ENCODE peak calls at places on chromosomes 2 and 18, in ten cellular contexts. B is nephron progenitor cell; A is fibroblast of gingiva; J is right cardiac atrium; X is activated CD4-positive, alpha-beta T cell treated with anti-CD3 and anti-CD28 coated beads, Interleukin-2, amount 50 U/mL, for 4 hours; F is left cardiac atrium; E is transverse colon; S is activated T-cell treated with anti-CD3 and anti-CD28 coated beads, Interleukin-2, amount 50 U/mL, for 72 hours; D is OCI-M1; P is activated T-helper 9 cell treated with anti-CD3 and anti-CD28 coated beads, Interleukin-2, amount 50 U/mL, for 16 hours. G is an unnamed sample.

GRCh38 chr2:216849987-216850386 is 9.9 kb downstream of the TNP1 start:
- DNase-seq in P (no peak), E (peak; percentile 10), X (no peak), A (no peak), J (peak; percentile 83), D (no peak), S (peak; percentile 52), F (peak; percentile 73), B (no peak), G (no peak)

GRCh38 chr2:191666733-191667132 is 11.2 kb upstream of the NABP1 start:
- DNase-seq in D (peak; percentile 79), S (no peak), A (no peak), X (no peak), F (no peak), P (no peak), B (no peak), E (no peak), J (no peak), G (no peak)

GRCh38 chr2:60861736-60862135 is 19.6 kb upstream of the REL start:
- DNase-seq in S (no peak), X (no peak), P (no peak), E (no peak), A (no peak), J (no peak), B (no peak), F (no peak), D (no peak), G (peak; percentile 42)

GRCh38 chr2:88950010-88950409 is 258.5 kb downstream of the RPIA start:
- DNase-seq in P (no peak), E (no peak), B (no peak), F (no peak), J (no peak), S (no peak), X (no peak), A (no peak), D (peak; percentile 15), G (no peak)

GRCh38 chr2:204738721-204739120 is 193.4 kb downstream of the PARD3B start:
- DNase-seq in F (no peak), P (no peak), X (no peak), S (no peak), D (no peak), A (peak; percentile 35), E (no peak), J (no peak), B (no peak), G (peak; percentile 66)

GRCh38 chr18:32548688-32549087 is 78.0 kb upstream of the GAREM1 start:
- DNase-seq in J (no peak), S (no peak), D (no peak), P (no peak), A (no peak), X (no peak), B (no peak), E (no peak), F (no peak), G (no peak)

GRCh38 chr2:85247591-85247990 is 80.2 kb downstream of the TGOLN2 start:
- DNase-seq in F (no peak), J (no peak), S (no peak), A (no peak), B (no peak), D (no peak), P (no peak), E (no peak), X (no peak), G (no peak)

GRCh38 chr2:221449406-221449805 is 122.7 kb downstream of the EPHA4 start:
- DNase-seq in P (no peak), B (no peak), S (no peak), A (no peak), X (no peak), J (no peak), E (no peak), D (no peak), F (no peak), G (no peak)

GRCh38 chr2:60540054-60540453 is 13.4 kb downstream of the BCL11A start:
- DNase-seq in J (no peak), S (no peak), P (no peak), E (no peak), X (no peak), D (no peak), F (no peak), B (no peak), A (no peak), G (no peak)

GRCh38 chr2:113080134-113080533 is 12.4 kb downstream of the IL1F10 start:
- DNase-seq in F (no peak), P (peak; percentile 8), A (no peak), S (peak; percentile 59), D (peak; percentile 77), J (no peak), E (peak; percentile 11), B (peak; percentile 70), X (peak; percentile 25), G (peak; percentile 28)

GRCh38 chr2:55809875-55810620 is 113.5 kb downstream of the EFEMP1 start:
- DNase-seq in B (no peak), A (peak; percentile 95), D (no peak), X (no peak), P (no peak), S (no peak), J (no peak), F (peak; percentile 37), E (no peak), G (no peak)

GRCh38 chr2:13009027-13009426 is 292.3 kb downstream of the TRIB2 start:
- DNase-seq in A (peak; percentile 30), X (no peak), P (no peak), E (no peak), F (no peak), B (no peak), S (no peak), D (no peak), J (no peak), G (peak; percentile 47)

GRCh38 chr18:77065221-77065981 is 67.2 kb downstream of the MBP start:
- DNase-seq in X (peak; percentile 49), J (no peak), P (peak; percentile 46), D (peak; percentile 95), A (peak; percentile 91), E (no peak), B (no peak), F (peak; percentile 65), S (peak; percentile 73), G (peak; percentile 91)

GRCh38 chr18:6370886-6371635 is 43.6 kb downstream of the L3MBTL4 start:
- DNase-seq in D (no peak), A (no peak), J (peak; percentile 62), B (no peak), E (peak; percentile 26), S (no peak), F (peak; percentile 36), X (no peak), P (no peak), G (no peak)

GRCh38 chr2:128501022-128501690 is 182.5 kb upstream of the HS6ST1 start:
- DNase-seq in P (no peak), A (no peak), E (no peak), X (no peak), S (no peak), B (no peak), J (no peak), D (no peak), F (no peak), G (no peak)

GRCh38 chr18:12411456-12411855 is 3.7 kb downstream of the PRELID3A start:
- DNase-seq in S (no peak), J (no peak), B (no peak), X (no peak), E (no peak), F (no peak), P (no peak), D (no peak), A (no peak), G (no peak)

GRCh38 chr2:112474844-112475486 is 7.0 kb upstream of the TTL start:
- DNase-seq in J (no peak), F (no peak), D (no peak), A (no peak), P (no peak), S (no peak), X (no peak), B (no peak), E (no peak), G (peak; percentile 20)

GRCh38 chr2:68319397-68320117 is at the start of gene CNRIP1:
- DNase-seq in P (no peak), B (peak; percentile 74), J (peak; percentile 91), S (peak; percentile 19), F (peak; percentile 77), D (peak; percentile 72), X (no peak), A (peak; percentile 83), E (peak; percentile 46), G (peak; percentile 87)

GRCh38 chr2:216477283-216478035 is 21.2 kb upstream of the RPL37A start:
- DNase-seq in P (no peak), D (peak; percentile 48), E (no peak), A (no peak), B (no peak), F (no peak), S (no peak), J (no peak), X (no peak), G (no peak)

GRCh38 chr2:134704173-134704572 is 14.6 kb downstream of the TMEM163 start:
- DNase-seq in F (no peak), A (no peak), X (no peak), B (no peak), P (no peak), S (no peak), E (no peak), D (no peak), J (no peak), G (no peak)

GRCh38 chr2:199136681-199137080 is 321.1 kb downstream of the SATB2 start:
- DNase-seq in A (peak; percentile 15), F (no peak), P (no peak), J (no peak), D (peak; percentile 11), S (no peak), B (no peak), E (peak; percentile 15), X (no peak), G (peak; percentile 94)

GRCh38 chr2:204982303-204982702 is 437.0 kb downstream of the PARD3B start:
- DNase-seq in S (no peak), A (no peak), J (no peak), E (no peak), F (no peak), B (no peak), P (no peak), X (no peak), D (peak; percentile 74), G (peak; percentile 1)

GRCh38 chr2:48946444-48947048 is 191.0 kb upstream of the LHCGR start:
- DNase-seq in B (peak; percentile 29), A (peak; percentile 12), E (peak; percentile 20), J (no peak), S (peak; percentile 7), D (peak; percentile 67), X (no peak), P (no peak), F (peak; percentile 31), G (peak; percentile 52)

GRCh38 chr2:59691518-59692190 is 861.8 kb downstream of the BCL11A start:
- DNase-seq in S (no peak), J (no peak), A (no peak), E (no peak), F (no peak), X (no peak), D (no peak), P (no peak), B (no peak), G (no peak)

GRCh38 chr2:187435756-187436155 is 12.3 kb downstream of the CALCRL start:
- DNase-seq in B (no peak), F (no peak), D (no peak), S (no peak), J (no peak), P (no peak), X (no peak), E (no peak), A (no peak), G (peak; percentile 42)

GRCh38 chr2:3338360-3338759 is 39.3 kb downstream of the EIPR1 start:
- DNase-seq in B (no peak), D (no peak), A (no peak), S (no peak), P (no peak), E (no peak), F (no peak), X (no peak), J (no peak), G (no peak)

GRCh38 chr2:129895526-129896082 is 83.9 kb upstream of the RAB6C start:
- DNase-seq in F (no peak), J (no peak), A (no peak), E (no peak), P (no peak), B (no peak), D (no peak), S (no peak), X (no peak), G (no peak)

GRCh38 chr2:141844232-141844631 is 286.6 kb downstream of the LRP1B start:
- DNase-seq in D (no peak), E (no peak), P (no peak), S (no peak), F (no peak), J (no peak), X (no peak), A (no peak), B (no peak), G (no peak)